ENCODE peak calls at places on chromosomes 3 and 15, in five cellular contexts. One of them, this sample, is unnamed.

GRCh38 chr15:58396181-58396580 is 35.6 kb upstream of the LIPC start:
- DNase-seq in uterus: no peak
- DNase-seq in ovary: no peak
- DNase-seq in transverse colon: no peak
- DNase-seq in heart left ventricle: no peak
- DNase-seq in this sample: no peak

GRCh38 chr3:56053727-56054126 is 414.5 kb downstream of the ERC2 start:
- DNase-seq in transverse colon: no peak
- DNase-seq in heart left ventricle: no peak
- DNase-seq in uterus: no peak
- DNase-seq in ovary: no peak
- DNase-seq in this sample: no peak

GRCh38 chr3:157789162-157789561 is 285.9 kb upstream of the VEPH1 start:
- DNase-seq in uterus: no peak
- DNase-seq in transverse colon: no peak
- DNase-seq in ovary: no peak
- DNase-seq in heart left ventricle: no peak
- DNase-seq in this sample: no peak

GRCh38 chr3:61521229-61521628 is 40.1 kb upstream of the PTPRG start:
- DNase-seq in uterus: no peak
- DNase-seq in ovary: no peak
- DNase-seq in transverse colon: no peak
- DNase-seq in heart left ventricle: no peak
- DNase-seq in this sample: no peak

GRCh38 chr3:4449043-4449803 is 17.8 kb downstream of the SUMF1 start:
- DNase-seq in heart left ventricle: no peak
- DNase-seq in ovary: no peak
- DNase-seq in uterus: no peak
- DNase-seq in transverse colon: no peak
- DNase-seq in this sample: no peak

GRCh38 chr3:90221900-90222299 is 1114.5 kb downstream of the EPHA3 start:
- DNase-seq in heart left ventricle: no peak
- DNase-seq in ovary: no peak
- DNase-seq in transverse colon: no peak
- DNase-seq in uterus: no peak
- DNase-seq in this sample: no peak

GRCh38 chr3:126025116-126025729 is 56.2 kb downstream of the ROPN1B start:
- DNase-seq in ovary: no peak
- DNase-seq in transverse colon: no peak
- DNase-seq in uterus: no peak
- DNase-seq in heart left ventricle: no peak
- DNase-seq in this sample: no peak

GRCh38 chr3:56988458-56988857 is 72.0 kb upstream of the SPATA12 start:
- DNase-seq in uterus: no peak
- DNase-seq in heart left ventricle: no peak
- DNase-seq in ovary: no peak
- DNase-seq in transverse colon: no peak
- DNase-seq in this sample: no peak

GRCh38 chr3:124995460-124995994 is 60.3 kb downstream of the HEG1 start:
- DNase-seq in heart left ventricle: peak
- DNase-seq in transverse colon: peak
- DNase-seq in ovary: peak
- DNase-seq in uterus: peak
- DNase-seq in this sample: no peak

GRCh38 chr3:166613365-166613764 is 766.7 kb downstream of the ZBBX start:
- DNase-seq in ovary: no peak
- DNase-seq in uterus: no peak
- DNase-seq in heart left ventricle: no peak
- DNase-seq in transverse colon: no peak
- DNase-seq in this sample: no peak

GRCh38 chr3:170111147-170111771 is 70.3 kb downstream of the PHC3 start:
- DNase-seq in heart left ventricle: no peak
- DNase-seq in transverse colon: no peak
- DNase-seq in uterus: no peak
- DNase-seq in ovary: no peak
- DNase-seq in this sample: no peak

GRCh38 chr3:170117134-170117533 is 64.4 kb downstream of the PHC3 start:
- DNase-seq in transverse colon: no peak
- DNase-seq in heart left ventricle: no peak
- DNase-seq in ovary: no peak
- DNase-seq in uterus: no peak
- DNase-seq in this sample: no peak
- TF ChIP-seq CTCF in transverse colon: peak
- TF ChIP-seq CTCF in heart left ventricle: no peak
- TF ChIP-seq CTCF in ovary: no peak
- TF ChIP-seq CTCF in uterus: no peak
- TF ChIP-seq CTCF in this sample: no peak

DNA sequence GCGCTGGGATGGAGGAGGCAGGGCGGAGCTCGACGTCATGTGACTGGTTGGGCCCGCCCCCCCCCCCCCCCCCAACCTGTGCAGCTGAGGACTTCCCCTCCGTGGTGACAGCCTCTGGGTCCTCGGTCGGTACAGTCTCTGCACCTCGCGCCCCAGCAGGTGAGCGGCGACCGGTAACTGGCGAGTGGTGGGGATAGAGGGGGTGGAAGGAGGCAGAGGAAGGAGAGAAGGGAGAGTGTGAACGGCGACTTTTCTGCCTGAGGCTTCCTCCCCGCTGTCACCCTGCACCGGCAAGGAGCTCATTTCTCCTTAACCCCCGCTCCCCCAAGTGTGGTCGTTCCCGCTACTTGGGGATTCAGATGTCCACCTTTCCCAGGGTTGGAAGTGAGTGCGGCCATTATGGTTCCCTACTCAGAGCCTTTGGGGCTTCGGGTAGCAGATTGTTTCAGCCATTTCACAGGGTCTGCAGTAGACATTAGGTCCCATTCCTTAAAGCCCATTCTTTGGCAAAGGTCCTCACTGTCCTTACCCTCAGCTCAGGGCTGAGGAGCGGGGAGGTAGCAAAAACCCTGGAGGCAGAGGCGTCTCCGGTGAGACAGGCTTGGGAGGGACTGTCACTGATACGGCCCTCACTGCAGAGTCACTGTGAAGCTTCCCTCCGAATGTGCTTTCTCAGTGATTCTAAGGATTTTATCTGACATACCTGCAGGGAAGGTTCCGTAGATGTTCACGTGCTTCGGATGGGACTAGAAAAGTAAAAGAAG is at the start of gene ATP6V1A:
- DNase-seq in ovary: peak
- DNase-seq in uterus: no peak
- DNase-seq in heart left ventricle: peak
- DNase-seq in transverse colon: peak
- DNase-seq in this sample: peak
- TF ChIP-seq POLR2A in ovary: no peak
- TF ChIP-seq POLR2A in uterus: peak
- TF ChIP-seq POLR2A in heart left ventricle: no peak
- TF ChIP-seq POLR2A in transverse colon: peak
- TF ChIP-seq POLR2A in this sample: peak

GRCh38 chr3:106862067-106862466 is 515.2 kb upstream of the CCDC54 start:
- DNase-seq in transverse colon: no peak
- DNase-seq in ovary: no peak
- DNase-seq in uterus: no peak
- DNase-seq in heart left ventricle: no peak
- DNase-seq in this sample: no peak
- TF ChIP-seq CTCF in transverse colon: no peak
- TF ChIP-seq CTCF in ovary: no peak
- TF ChIP-seq CTCF in uterus: no peak
- TF ChIP-seq CTCF in heart left ventricle: peak
- TF ChIP-seq CTCF in this sample: no peak

GRCh38 chr3:185490241-185490640 is 8.6 kb downstream of the TMEM41A start:
- DNase-seq in transverse colon: no peak
- DNase-seq in ovary: no peak
- DNase-seq in heart left ventricle: no peak
- DNase-seq in uterus: no peak
- DNase-seq in this sample: no peak
- TF ChIP-seq POLR2A in transverse colon: no peak
- TF ChIP-seq POLR2A in ovary: no peak
- TF ChIP-seq POLR2A in heart left ventricle: no peak
- TF ChIP-seq POLR2A in uterus: no peak
- TF ChIP-seq POLR2A in this sample: no peak

GRCh38 chr3:83926291-83926690 is 1032.5 kb upstream of the CADM2 start:
- DNase-seq in uterus: no peak
- DNase-seq in heart left ventricle: no peak
- DNase-seq in ovary: no peak
- DNase-seq in transverse colon: no peak
- DNase-seq in this sample: no peak

GRCh38 chr3:83928903-83929302 is 1029.9 kb upstream of the CADM2 start:
- DNase-seq in ovary: no peak
- DNase-seq in uterus: no peak
- DNase-seq in heart left ventricle: no peak
- DNase-seq in transverse colon: no peak
- DNase-seq in this sample: no peak

DNA sequence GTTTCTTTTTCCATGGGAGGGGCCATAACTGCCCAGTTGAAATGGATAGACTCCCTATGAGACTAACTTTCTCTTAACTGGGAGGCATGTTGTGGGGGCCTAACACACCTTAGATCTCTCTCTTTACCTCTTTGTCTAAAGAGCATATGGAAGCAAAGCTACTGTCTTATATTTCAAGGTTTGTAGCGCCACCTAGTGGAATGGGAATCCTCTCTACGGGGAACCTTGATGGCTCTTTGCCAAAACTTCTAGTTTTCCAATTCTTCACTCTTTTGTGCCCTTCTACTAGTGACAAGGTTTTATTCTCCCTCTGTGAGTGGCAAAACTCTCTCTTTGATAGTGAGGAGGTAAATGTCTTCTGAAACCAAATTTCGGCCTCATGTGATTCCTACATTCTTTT is 1030.4 kb upstream of the CADM2 start:
- DNase-seq in uterus: no peak
- DNase-seq in ovary: no peak
- DNase-seq in heart left ventricle: no peak
- DNase-seq in transverse colon: no peak
- DNase-seq in this sample: no peak
- TF ChIP-seq CTCF in uterus: no peak
- TF ChIP-seq CTCF in ovary: no peak
- TF ChIP-seq CTCF in heart left ventricle: no peak
- TF ChIP-seq CTCF in transverse colon: no peak
- TF ChIP-seq CTCF in this sample: no peak

DNA sequence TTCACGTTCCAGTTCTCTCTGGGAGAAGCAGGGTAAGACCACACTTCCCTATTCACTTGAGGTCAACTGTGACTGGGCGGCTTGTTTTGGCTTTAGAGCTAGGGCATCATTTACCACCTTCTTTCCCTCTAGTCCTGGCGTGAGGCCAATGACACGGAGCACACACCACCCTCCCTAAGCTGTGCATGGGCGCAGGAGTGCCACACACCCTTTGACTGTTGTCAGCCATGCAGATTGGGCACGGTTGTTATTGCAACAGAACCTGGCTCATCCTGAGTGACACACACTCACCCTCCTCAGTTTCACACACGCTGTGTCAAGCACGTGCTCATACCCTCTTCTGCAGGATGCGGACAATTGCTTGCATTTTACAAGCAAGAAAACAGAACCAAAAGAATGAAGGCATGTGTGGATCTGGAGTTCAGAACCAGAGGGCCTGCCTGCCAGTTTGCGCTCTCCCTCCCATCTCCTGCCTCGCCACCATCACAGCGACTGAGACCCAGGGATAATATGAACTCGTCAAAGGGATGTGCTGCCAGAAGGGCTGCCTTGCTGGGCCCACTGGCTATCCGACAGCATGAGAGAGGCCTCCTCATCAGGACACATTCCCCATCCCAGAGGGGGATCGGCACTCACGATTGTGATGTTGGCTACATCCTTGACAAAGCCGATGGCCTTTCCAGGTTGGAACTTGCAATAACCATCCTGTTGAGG is 17.6 kb downstream of the CTSH start:
- DNase-seq in uterus: no peak
- DNase-seq in heart left ventricle: no peak
- DNase-seq in ovary: peak
- DNase-seq in transverse colon: no peak
- DNase-seq in this sample: peak
- TF ChIP-seq POLR2A in uterus: no peak
- TF ChIP-seq POLR2A in heart left ventricle: no peak
- TF ChIP-seq POLR2A in ovary: no peak
- TF ChIP-seq POLR2A in transverse colon: no peak
- TF ChIP-seq POLR2A in this sample: no peak